ENCODE peak calls at places on chromosomes 3 and 15, in four cellular contexts. M is A549, L is H1, E is HepG2. V is an unnamed sample.

GRCh38 chr3:31590650-31591049 is 57.9 kb downstream of the STT3B start:
- DNase-seq in M (no peak), L (no peak), E (no peak), V (no peak)

GRCh38 chr3:109819786-109820185 is 482.4 kb upstream of the DPPA4 start:
- DNase-seq in L (no peak), E (no peak), M (no peak), V (no peak)

GRCh38 chr3:171123913-171124312 is 97.4 kb upstream of the SLC2A2 start:
- DNase-seq in L (no peak), M (no peak), E (no peak), V (no peak)

GRCh38 chr3:114554716-114555115 is 260.9 kb downstream of the TIGIT start:
- DNase-seq in L (no peak), M (no peak), E (no peak), V (no peak)

GRCh38 chr15:88257311-88257901 is 867 bp upstream of the NTRK3 start:
- DNase-seq in E (no peak), M (no peak), L (no peak), V (no peak)

GRCh38 chr3:43531835-43532234 is 90.0 kb downstream of the ANO10 start:
- DNase-seq in L (no peak), M (peak), E (peak), V (no peak)

GRCh38 chr3:167565489-167565888 is 88.3 kb downstream of the WDR49 start:
- DNase-seq in M (no peak), L (no peak), E (no peak), V (no peak)

GRCh38 chr15:101137312-101137940 is 114.4 kb downstream of the CHSY1 start:
- DNase-seq in M (no peak), E (no peak), L (no peak), V (peak)

GRCh38 chr3:95319921-95320494 is 1257.1 kb downstream of the NSUN3 start:
- DNase-seq in L (no peak), M (no peak), E (no peak), V (no peak)

GRCh38 chr3:188583476-188584161 is 429.7 kb downstream of the LPP start:
- DNase-seq in E (no peak), M (no peak), L (no peak), V (no peak)

GRCh38 chr3:169542347-169542751 is 121.2 kb downstream of the MECOM start:
- DNase-seq in M (no peak), E (no peak), L (no peak), V (no peak)

GRCh38 chr15:34708422-34708821 is 46.4 kb downstream of the GJD2 start:
- DNase-seq in L (peak), M (peak), E (peak), V (peak)

GRCh38 chr3:20066848-20067617 is 26.8 kb downstream of the KAT2B start:
- DNase-seq in E (no peak), L (no peak), M (no peak), V (no peak)

GRCh38 chr3:98445949-98446406 is 17.0 kb upstream of the OR5K1 start:
- DNase-seq in L (no peak), E (no peak), M (no peak), V (no peak)

GRCh38 chr3:171640520-171641412 is 169.5 kb downstream of the PLD1 start:
- DNase-seq in E (peak), M (no peak), L (no peak), V (no peak)

GRCh38 chr3:197154-197855 is 742 bp downstream of the CHL1 start:
- DNase-seq in M (peak), E (no peak), L (no peak), V (no peak)

GRCh38 chr15:72237286-72238224 is 6.6 kb upstream of the PKM start:
- DNase-seq in E (peak), L (peak), M (peak), V (peak)

GRCh38 chr3:149702691-149703426 is 45.0 kb upstream of the WWTR1 start:
- DNase-seq in L (no peak), M (no peak), E (no peak), V (no peak)

GRCh38 chr3:186382217-186382885 is 20.3 kb upstream of the DGKG start:
- DNase-seq in L (no peak), M (no peak), E (no peak), V (no peak)

GRCh38 chr3:50192689-50193141 is 1.3 kb downstream of the GNAT1 start:
- DNase-seq in M (peak), E (peak), L (peak), V (peak)

GRCh38 chr3:122628567-122628966 is 51.1 kb downstream of the PARP15 start:
- DNase-seq in L (no peak), E (no peak), M (no peak), V (no peak)

GRCh38 chr3:149362361-149362760 is 15.1 kb downstream of the TM4SF1 start:
- DNase-seq in E (no peak), M (no peak), L (no peak), V (no peak)

GRCh38 chr3:171747223-171747920 is 62.9 kb downstream of the PLD1 start:
- DNase-seq in L (no peak), E (no peak), M (no peak), V (no peak)

GRCh38 chr15:41903782-41904181 is 9.9 kb upstream of the SPTBN5 start:
- DNase-seq in L (no peak), E (no peak), M (no peak), V (no peak)

GRCh38 chr15:45026646-45027045 is 3.7 kb downstream of the SORD start:
- DNase-seq in L (no peak), E (no peak), M (no peak), V (peak)

GRCh38 chr3:142498397-142499180 is 50.8 kb upstream of the XRN1 start:
- DNase-seq in L (no peak), E (no peak), M (no peak), V (no peak)

GRCh38 chr3:184791134-184791533 is 20.8 kb upstream of the VPS8 start:
- DNase-seq in E (no peak), M (no peak), L (no peak), V (no peak)

GRCh38 chr15:90028376-90028775 is 27.3 kb downstream of the ZNF710 start:
- DNase-seq in E (no peak), L (no peak), M (no peak), V (no peak)

GRCh38 chr3:133361435-133361834 is 38.4 kb upstream of the BFSP2 start:
- DNase-seq in L (no peak), E (no peak), M (no peak), V (no peak)

GRCh38 chr3:47443611-47443995 is 32.1 kb downstream of the SCAP start:
- DNase-seq in M (peak), E (peak), L (no peak), V (no peak)

GRCh38 chr15:35289029-35289617 is 204.0 kb upstream of the NANOGP8 start:
- DNase-seq in L (no peak), E (peak), M (peak), V (peak)

GRCh38 chr3:105868450-105868744 is 415 bp downstream of the CBLB start:
- DNase-seq in L (no peak), E (peak), M (peak), V (peak)

GRCh38 chr3:57681691-57682090 is 11.2 kb downstream of the DENND6A start:
- DNase-seq in L (no peak), E (no peak), M (no peak), V (no peak)

GRCh38 chr3:57163751-57164150 is 1.4 kb downstream of the IL17RD start:
- DNase-seq in L (no peak), E (no peak), M (no peak), V (no peak)

GRCh38 chr3:129112308-129113052 is 9.1 kb downstream of the RAB43 start:
- DNase-seq in E (peak), L (no peak), M (no peak), V (no peak)
- TF ChIP-seq RNF2 in E (no peak), L (no peak), M (no peak), V (no peak)

DNA sequence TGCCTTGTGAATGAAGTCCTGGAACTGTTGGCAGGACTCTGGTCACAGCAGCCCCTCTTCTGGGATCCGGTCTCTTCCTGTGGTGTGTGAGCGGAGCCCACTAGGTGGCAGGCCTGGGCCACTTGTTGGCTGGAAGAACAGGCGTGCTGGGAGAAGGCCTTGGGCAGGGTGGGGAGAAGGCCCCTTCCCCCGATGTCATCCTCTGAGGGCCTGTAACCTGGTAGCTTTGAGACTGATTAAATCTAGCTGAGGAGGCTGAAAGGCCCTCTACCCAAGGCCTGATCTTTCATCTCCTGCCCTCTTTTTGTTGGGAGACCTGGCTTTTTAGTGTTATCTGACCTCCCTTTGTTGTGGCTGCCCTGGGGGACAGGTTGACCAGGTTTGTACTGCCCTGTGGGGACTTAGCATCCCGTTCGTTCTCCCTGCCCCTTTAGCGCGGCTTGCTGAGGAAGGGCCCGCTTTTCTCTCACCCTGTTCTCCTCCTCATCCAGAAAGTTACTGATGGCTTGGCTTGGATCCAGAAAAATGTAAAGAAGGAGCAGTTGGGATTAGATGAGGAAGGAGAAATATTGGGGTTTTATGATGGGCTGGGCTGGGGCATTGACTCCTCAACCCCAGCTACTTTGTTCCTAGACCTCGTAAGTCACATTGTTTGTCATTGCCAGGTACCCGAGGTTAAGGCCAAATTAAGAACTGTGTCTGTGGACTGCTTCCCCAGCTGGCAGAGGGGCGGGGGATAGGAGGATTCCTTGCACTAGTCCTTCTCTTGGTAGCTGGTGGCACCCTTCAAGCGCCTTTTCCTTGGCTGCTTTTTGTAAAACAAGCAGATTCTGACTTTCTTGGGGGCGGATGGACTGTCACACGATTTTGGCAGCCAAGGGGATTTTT is 48.5 kb downstream of the CHCHD6 start:
- DNase-seq in E (peak), M (peak), L (peak), V (peak)
- TF ChIP-seq RNF2 in E (no peak), M (no peak), L (no peak), V (no peak)

GRCh38 chr15:52093167-52093538 is 19.4 kb downstream of the BCL2L10 start:
- DNase-seq in M (no peak), E (no peak), L (no peak), V (no peak)
- TF ChIP-seq RNF2 in M (no peak), E (no peak), L (no peak), V (no peak)

DNA sequence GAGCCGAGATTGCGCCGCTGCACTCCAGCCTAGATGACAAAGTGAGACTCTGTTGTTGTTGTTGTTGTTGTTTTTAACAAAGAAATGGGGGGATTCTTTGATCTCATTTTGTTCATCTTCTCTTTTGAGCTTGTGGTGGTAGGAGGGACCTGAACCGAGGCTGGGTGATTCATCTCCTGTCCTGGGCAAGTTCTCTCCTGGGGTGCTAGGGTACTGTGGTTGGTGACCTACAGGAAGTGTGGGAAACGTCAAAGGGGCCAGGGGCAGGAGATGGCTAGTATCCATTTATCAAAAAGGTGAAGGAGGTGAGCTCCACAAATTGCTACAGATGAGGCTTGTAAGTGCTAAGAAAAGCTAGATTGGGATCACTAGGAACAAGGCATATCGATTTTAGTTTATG is 14.3 kb downstream of the PPCDC start:
- DNase-seq in L (no peak), E (no peak), M (no peak), V (no peak)
- TF ChIP-seq RNF2 in L (no peak), E (no peak), M (no peak), V (no peak)